ENCODE peak calls at places on chromosome 19, in seven cellular contexts. One of them, this sample, is unnamed.

GRCh38 chr19:40502647-40503046 is 35.8 kb downstream of the SPTBN4 start:
- DNase-seq in anterior cingulate cortex: no peak
- DNase-seq in HTR-8/SVneo: no peak
- DNase-seq in GM03348: no peak
- DNase-seq in endodermal cell: peak
- DNase-seq in A549: peak
- DNase-seq in LoVo: no peak
- DNase-seq in this sample: no peak

GRCh38 chr19:5130371-5131030 is 161.6 kb downstream of the KDM4B start:
- DNase-seq in anterior cingulate cortex: no peak
- DNase-seq in HTR-8/SVneo: no peak
- DNase-seq in GM03348: no peak
- DNase-seq in endodermal cell: peak
- DNase-seq in A549: no peak
- DNase-seq in LoVo: no peak
- DNase-seq in this sample: no peak

GRCh38 chr19:35818445-35818844 is 5.8 kb upstream of the PRODH2 start:
- DNase-seq in anterior cingulate cortex: no peak
- DNase-seq in HTR-8/SVneo: no peak
- DNase-seq in GM03348: no peak
- DNase-seq in endodermal cell: no peak
- DNase-seq in A549: no peak
- DNase-seq in LoVo: no peak
- DNase-seq in this sample: no peak

GRCh38 chr19:872266-872951 is 12.9 kb downstream of the CFD start:
- DNase-seq in anterior cingulate cortex: no peak
- DNase-seq in HTR-8/SVneo: no peak
- DNase-seq in GM03348: peak
- DNase-seq in endodermal cell: peak
- DNase-seq in A549: peak
- DNase-seq in LoVo: peak
- DNase-seq in this sample: no peak

GRCh38 chr19:38148337-38148736 is 75.7 kb downstream of the DPF1 start:
- DNase-seq in anterior cingulate cortex: no peak
- DNase-seq in HTR-8/SVneo: no peak
- DNase-seq in GM03348: no peak
- DNase-seq in endodermal cell: no peak
- DNase-seq in A549: no peak
- DNase-seq in LoVo: no peak
- DNase-seq in this sample: no peak

GRCh38 chr19:54738715-54739114 is 402 bp downstream of the KIR2DL3 start:
- DNase-seq in anterior cingulate cortex: no peak
- DNase-seq in HTR-8/SVneo: no peak
- DNase-seq in GM03348: no peak
- DNase-seq in endodermal cell: no peak
- DNase-seq in A549: no peak
- DNase-seq in LoVo: no peak
- DNase-seq in this sample: no peak

GRCh38 chr19:54063350-54064078 is at the start of gene VSTM1:
- DNase-seq in anterior cingulate cortex: no peak
- DNase-seq in HTR-8/SVneo: no peak
- DNase-seq in GM03348: no peak
- DNase-seq in endodermal cell: no peak
- DNase-seq in A549: no peak
- DNase-seq in LoVo: no peak
- DNase-seq in this sample: no peak

GRCh38 chr19:16702123-16702522 is 17.5 kb upstream of the NWD1 start:
- DNase-seq in anterior cingulate cortex: no peak
- DNase-seq in HTR-8/SVneo: no peak
- DNase-seq in GM03348: peak
- DNase-seq in endodermal cell: no peak
- DNase-seq in A549: no peak
- DNase-seq in LoVo: no peak
- DNase-seq in this sample: no peak

GRCh38 chr19:1799695-1800342 is 12.3 kb downstream of the ATP8B3 start:
- DNase-seq in anterior cingulate cortex: no peak
- DNase-seq in HTR-8/SVneo: no peak
- DNase-seq in GM03348: no peak
- DNase-seq in endodermal cell: no peak
- DNase-seq in A549: no peak
- DNase-seq in LoVo: no peak
- DNase-seq in this sample: no peak

GRCh38 chr19:48568345-48568886 is 16.4 kb downstream of the SULT2B1 start:
- DNase-seq in anterior cingulate cortex: peak
- DNase-seq in HTR-8/SVneo: peak
- DNase-seq in GM03348: peak
- DNase-seq in endodermal cell: peak
- DNase-seq in A549: peak
- DNase-seq in LoVo: peak
- DNase-seq in this sample: no peak

GRCh38 chr19:10007366-10007765 is 2.9 kb downstream of the COL5A3 start:
- DNase-seq in anterior cingulate cortex: no peak
- DNase-seq in HTR-8/SVneo: no peak
- DNase-seq in GM03348: peak
- DNase-seq in endodermal cell: no peak
- DNase-seq in A549: no peak
- DNase-seq in LoVo: no peak
- DNase-seq in this sample: no peak

GRCh38 chr19:50196322-50196932 is 7.0 kb upstream of the MYH14 start:
- DNase-seq in anterior cingulate cortex: no peak
- DNase-seq in HTR-8/SVneo: no peak
- DNase-seq in GM03348: no peak
- DNase-seq in endodermal cell: no peak
- DNase-seq in A549: no peak
- DNase-seq in LoVo: no peak
- DNase-seq in this sample: no peak

GRCh38 chr19:48419158-48419920 is 25.9 kb downstream of the GRIN2D start:
- DNase-seq in anterior cingulate cortex: no peak
- DNase-seq in HTR-8/SVneo: no peak
- DNase-seq in GM03348: peak
- DNase-seq in endodermal cell: peak
- DNase-seq in A549: peak
- DNase-seq in LoVo: no peak
- DNase-seq in this sample: no peak

GRCh38 chr19:52331757-52332156 is 4.3 kb upstream of the ZNF610 start:
- DNase-seq in anterior cingulate cortex: no peak
- DNase-seq in HTR-8/SVneo: no peak
- DNase-seq in GM03348: no peak
- DNase-seq in endodermal cell: no peak
- DNase-seq in A549: no peak
- DNase-seq in LoVo: no peak
- DNase-seq in this sample: no peak

GRCh38 chr19:55502197-55502952 is 14.1 kb downstream of the SSC5D start:
- DNase-seq in anterior cingulate cortex: no peak
- DNase-seq in HTR-8/SVneo: no peak
- DNase-seq in GM03348: no peak
- DNase-seq in endodermal cell: no peak
- DNase-seq in A549: no peak
- DNase-seq in LoVo: no peak
- DNase-seq in this sample: no peak

GRCh38 chr19:3513198-3514140 is 7.4 kb downstream of the FZR1 start:
- DNase-seq in anterior cingulate cortex: no peak
- DNase-seq in HTR-8/SVneo: no peak
- DNase-seq in GM03348: no peak
- DNase-seq in endodermal cell: no peak
- DNase-seq in A549: no peak
- DNase-seq in LoVo: no peak
- DNase-seq in this sample: no peak

GRCh38 chr19:12035220-12036172 is at the start of gene ZNF433:
- DNase-seq in anterior cingulate cortex: peak
- DNase-seq in HTR-8/SVneo: peak
- DNase-seq in GM03348: peak
- DNase-seq in endodermal cell: peak
- DNase-seq in A549: no peak
- DNase-seq in LoVo: peak
- DNase-seq in this sample: peak

GRCh38 chr19:56637976-56638555 is 4.9 kb upstream of the SMIM17 start:
- DNase-seq in anterior cingulate cortex: peak
- DNase-seq in HTR-8/SVneo: peak
- DNase-seq in GM03348: peak
- DNase-seq in endodermal cell: peak
- DNase-seq in A549: peak
- DNase-seq in LoVo: peak
- DNase-seq in this sample: no peak

GRCh38 chr19:16441661-16442071 is 30.1 kb downstream of the EPS15L1 start:
- DNase-seq in anterior cingulate cortex: no peak
- DNase-seq in HTR-8/SVneo: no peak
- DNase-seq in GM03348: no peak
- DNase-seq in endodermal cell: peak
- DNase-seq in A549: peak
- DNase-seq in LoVo: no peak
- DNase-seq in this sample: peak

GRCh38 chr19:49073514-49074378 is 1.2 kb upstream of the KCNA7 start:
- DNase-seq in anterior cingulate cortex: no peak
- DNase-seq in HTR-8/SVneo: no peak
- DNase-seq in GM03348: no peak
- DNase-seq in endodermal cell: peak
- DNase-seq in A549: peak
- DNase-seq in LoVo: no peak
- DNase-seq in this sample: peak

GRCh38 chr19:3771033-3771905 is 759 bp downstream of the RAX2 start:
- DNase-seq in anterior cingulate cortex: no peak
- DNase-seq in HTR-8/SVneo: no peak
- DNase-seq in GM03348: no peak
- DNase-seq in endodermal cell: peak
- DNase-seq in A549: no peak
- DNase-seq in LoVo: no peak
- DNase-seq in this sample: no peak

GRCh38 chr19:47296036-47296435 is 13.6 kb upstream of the C5AR1 start:
- DNase-seq in anterior cingulate cortex: peak
- DNase-seq in HTR-8/SVneo: peak
- DNase-seq in GM03348: peak
- DNase-seq in endodermal cell: peak
- DNase-seq in A549: peak
- DNase-seq in LoVo: peak
- DNase-seq in this sample: peak

GRCh38 chr19:49738242-49738641 is 24.9 kb downstream of the TSKS start:
- DNase-seq in anterior cingulate cortex: no peak
- DNase-seq in HTR-8/SVneo: no peak
- DNase-seq in GM03348: no peak
- DNase-seq in endodermal cell: no peak
- DNase-seq in A549: no peak
- DNase-seq in LoVo: no peak
- DNase-seq in this sample: no peak

GRCh38 chr19:30319876-30320275 is 52.3 kb upstream of the ZNF536 start:
- DNase-seq in anterior cingulate cortex: no peak
- DNase-seq in HTR-8/SVneo: no peak
- DNase-seq in GM03348: no peak
- DNase-seq in endodermal cell: no peak
- DNase-seq in A549: no peak
- DNase-seq in LoVo: no peak
- DNase-seq in this sample: no peak

GRCh38 chr19:19619121-19619848 is 798 bp upstream of the PBX4 start:
- DNase-seq in anterior cingulate cortex: no peak
- DNase-seq in HTR-8/SVneo: no peak
- DNase-seq in GM03348: no peak
- DNase-seq in endodermal cell: no peak
- DNase-seq in A549: no peak
- DNase-seq in LoVo: no peak
- DNase-seq in this sample: no peak

GRCh38 chr19:38719761-38720558 is 24.3 kb downstream of the CAPN12 start:
- DNase-seq in anterior cingulate cortex: no peak
- DNase-seq in HTR-8/SVneo: no peak
- DNase-seq in GM03348: no peak
- DNase-seq in endodermal cell: no peak
- DNase-seq in A549: no peak
- DNase-seq in LoVo: no peak
- DNase-seq in this sample: no peak

GRCh38 chr19:751501-752341 is 809 bp downstream of the MISP start:
- DNase-seq in anterior cingulate cortex: no peak
- DNase-seq in HTR-8/SVneo: peak
- DNase-seq in GM03348: peak
- DNase-seq in endodermal cell: peak
- DNase-seq in A549: peak
- DNase-seq in LoVo: peak
- DNase-seq in this sample: no peak

GRCh38 chr19:42132030-42132628 is at the start of gene POU2F2:
- DNase-seq in anterior cingulate cortex: peak
- DNase-seq in HTR-8/SVneo: no peak
- DNase-seq in GM03348: peak
- DNase-seq in endodermal cell: peak
- DNase-seq in A549: no peak
- DNase-seq in LoVo: no peak
- DNase-seq in this sample: no peak

GRCh38 chr19:16467581-16467980 is 4.2 kb downstream of the EPS15L1 start:
- DNase-seq in anterior cingulate cortex: peak
- DNase-seq in HTR-8/SVneo: no peak
- DNase-seq in GM03348: no peak
- DNase-seq in endodermal cell: no peak
- DNase-seq in A549: no peak
- DNase-seq in LoVo: no peak
- DNase-seq in this sample: no peak

This sample was measured in NCI-H2081.